ENCODE peak calls at places on chromosomes 1 and 21, in six cellular contexts. O, P, N, W, S and Z are unnamed samples.
A peak's percentile ranks its signal among the peaks of the same experiment; 100 is the strongest.

GRCh38 chr21:23887709-23888303 is 1719.5 kb downstream of the MRPL39 start:
- DNase-seq in N (no peak), P (no peak), S (no peak), W (no peak), O (no peak), Z (no peak)

GRCh38 chr1:241603626-241604337 is 36.4 kb downstream of the CHML start:
- DNase-seq in W (peak; percentile 82), O (no peak), P (no peak), S (no peak), N (no peak), Z (no peak)

GRCh38 chr1:115021145-115021544 is 8.5 kb upstream of the TSHB start:
- DNase-seq in S (no peak), P (no peak), O (no peak), W (no peak), N (no peak), Z (no peak)

GRCh38 chr1:230167419-230167852 is 100.4 kb downstream of the GALNT2 start:
- DNase-seq in O (peak; percentile 17), P (peak; percentile 36), N (no peak), S (no peak), W (peak; percentile 56), Z (no peak)

GRCh38 chr21:37407719-37408455 is 41.3 kb downstream of the DYRK1A start:
- DNase-seq in S (no peak), W (peak; percentile 66), O (no peak), P (no peak), N (no peak), Z (no peak)

GRCh38 chr1:207810173-207810572 is 58.3 kb downstream of the CD46 start:
- DNase-seq in W (peak; percentile 71), P (no peak), N (no peak), S (no peak), O (peak; percentile 50), Z (no peak)

GRCh38 chr1:234968470-234968869 is 160.2 kb downstream of the TOMM20 start:
- DNase-seq in S (no peak), P (no peak), O (no peak), W (no peak), N (no peak), Z (no peak)

GRCh38 chr1:200029035-200029623 is 1.6 kb downstream of the NR5A2 start:
- DNase-seq in N (no peak), S (peak; percentile 80), O (no peak), W (peak; percentile 45), P (peak; percentile 81), Z (no peak)

GRCh38 chr1:8021676-8022266 is 4.3 kb downstream of the ERRFI1 start:
- DNase-seq in P (no peak), S (no peak), O (no peak), N (no peak), W (peak; percentile 38), Z (no peak)

GRCh38 chr1:203486618-203487370 is 7.2 kb upstream of the OPTC start:
- DNase-seq in N (no peak), S (no peak), P (no peak), W (no peak), O (no peak), Z (no peak)

GRCh38 chr1:221583481-221583880 is 158.4 kb downstream of the DUSP10 start:
- DNase-seq in P (no peak), N (no peak), S (no peak), O (no peak), W (peak; percentile 31), Z (no peak)

GRCh38 chr1:165763442-165763841 is 5.2 kb downstream of the TMCO1 start:
- DNase-seq in P (no peak), O (no peak), W (no peak), S (no peak), N (no peak), Z (no peak)

DNA sequence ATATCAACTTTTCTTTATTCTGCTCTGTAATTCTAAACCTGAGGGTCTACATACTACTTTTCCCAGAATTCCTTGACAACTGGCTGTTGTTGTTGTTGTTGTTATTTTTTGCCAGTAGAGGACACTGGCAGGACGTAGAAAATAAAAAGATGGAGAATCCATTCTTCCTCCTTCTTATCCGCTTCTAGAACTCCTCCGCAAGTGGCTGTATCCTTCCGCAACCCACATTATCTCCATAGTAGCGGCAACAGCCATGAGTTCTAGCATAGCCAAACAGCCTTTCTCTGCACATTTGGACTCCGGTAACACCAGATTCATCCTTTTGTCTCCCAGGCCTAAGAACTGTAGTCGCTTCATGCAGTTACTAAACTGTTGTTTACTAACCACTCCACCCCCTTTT is 91.1 kb upstream of the CACHD1 start:
- DNase-seq in W (no peak), N (no peak), S (no peak), O (no peak), P (peak; percentile 19), Z (no peak)
- TF ChIP-seq CTCF in W (no peak), N (peak; percentile 36), S (no peak), O (no peak), P (peak; percentile 59), Z (no peak)

GRCh38 chr1:2132222-2133038 is 62.1 kb downstream of the FAAP20 start:
- DNase-seq in P (peak; percentile 79), S (peak; percentile 17), N (peak; percentile 51), W (peak; percentile 75), O (no peak), Z (no peak)

GRCh38 chr1:2129256-2129943 is 65.2 kb downstream of the FAAP20 start:
- DNase-seq in O (no peak), P (no peak), S (no peak), W (no peak), N (no peak), Z (no peak)

GRCh38 chr1:2133039-2133878 is 61.3 kb downstream of the FAAP20 start:
- DNase-seq in W (peak; percentile 93), O (peak; percentile 83), N (peak; percentile 99), S (peak; percentile 90), P (peak; percentile 100), Z (peak; percentile 97)

GRCh38 chr1:2130156-2130555 is 64.4 kb downstream of the FAAP20 start:
- DNase-seq in P (no peak), W (no peak), S (no peak), N (no peak), O (no peak), Z (no peak)

DNA sequence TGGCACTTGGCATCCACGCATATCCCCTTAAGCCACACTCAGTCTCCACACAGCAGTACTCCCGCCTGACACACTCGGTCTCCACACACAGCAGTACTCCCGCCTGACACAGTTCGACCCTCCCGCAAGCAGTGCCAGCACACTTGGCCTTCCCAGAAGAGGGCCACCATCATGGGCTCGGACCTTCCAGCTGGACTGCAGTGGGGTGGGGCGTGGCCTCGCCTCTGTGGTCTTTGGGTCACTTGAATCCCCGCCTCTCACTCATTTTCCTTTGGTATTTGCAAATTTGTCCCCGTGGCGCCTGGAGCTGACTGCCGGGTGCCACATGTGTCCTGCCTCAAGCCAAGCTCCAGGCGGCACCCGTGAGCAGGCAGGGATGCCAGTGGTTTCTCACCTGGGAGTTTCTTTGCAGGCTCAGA is 63.7 kb downstream of the FAAP20 start:
- DNase-seq in P (no peak), O (no peak), S (no peak), W (no peak), N (peak; percentile 14), Z (peak; percentile 56)
- H3K4me1 ChIP-seq in P (peaks cover 21% of the 10 kb centered on the region), O (peaks cover 24% of the 10 kb centered on the region), S (peaks cover 5% of the 10 kb centered on the region), W (peaks cover 5% of the 10 kb centered on the region), N (peaks cover 45% of the 10 kb centered on the region), Z (peaks cover 21% of the 10 kb centered on the region)

DNA sequence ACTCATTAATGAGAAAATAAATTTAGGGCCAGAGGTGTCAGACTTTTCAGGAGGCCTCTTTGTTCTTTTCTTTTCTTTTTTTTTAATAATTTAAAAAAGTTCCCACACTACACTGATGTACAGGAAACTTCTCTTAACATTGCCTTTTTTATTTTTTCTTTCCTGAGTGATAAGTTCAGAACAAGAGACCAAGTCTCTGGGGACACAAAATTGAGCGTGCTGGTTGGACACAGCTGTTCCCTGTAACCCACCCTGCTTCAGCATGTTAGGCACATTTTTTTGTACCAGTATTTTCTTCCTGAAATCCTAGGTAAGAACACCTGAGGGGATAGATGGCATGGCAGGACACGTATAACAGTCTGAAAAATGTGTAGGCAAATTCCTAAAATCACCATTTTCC is 50.1 kb downstream of the PBX1 start:
- DNase-seq in P (no peak), W (no peak), N (no peak), S (no peak), O (no peak), Z (no peak)
- H3K27ac ChIP-seq in P (peak overlapping the region; percentile 14), W (no peak overlapping the region), N (peak overlapping the region; percentile 51), S (peak overlapping the region; percentile 89), O (no peak overlapping the region), Z (no peak overlapping the region)

GRCh38 chr1:171934664-171935063 is 93.4 kb downstream of the DNM3 start:
- DNase-seq in P (no peak), S (no peak), O (no peak), W (no peak), N (no peak), Z (no peak)

GRCh38 chr1:171931752-171932151 is 90.5 kb downstream of the DNM3 start:
- DNase-seq in W (no peak), P (no peak), N (no peak), S (no peak), O (no peak), Z (no peak)

GRCh38 chr1:171935086-171935485 is 93.8 kb downstream of the DNM3 start:
- DNase-seq in O (no peak), N (no peak), P (no peak), W (no peak), S (no peak), Z (no peak)

GRCh38 chr1:171929121-171929520 is 87.8 kb downstream of the DNM3 start:
- DNase-seq in O (no peak), P (no peak), W (no peak), S (no peak), N (no peak), Z (no peak)
- TF ChIP-seq CTCF in O (peak; percentile 3), P (peak; percentile 26), W (peak; percentile 35), S (no peak), N (no peak), Z (no peak)

GRCh38 chr1:67429011-67429527 is 1.1 kb downstream of the SERBP1 start:
- DNase-seq in P (peak; percentile 24), S (peak; percentile 14), O (no peak), N (no peak), W (peak; percentile 18), Z (no peak)

GRCh38 chr1:67431869-67432578 is 1.8 kb upstream of the SERBP1 start:
- DNase-seq in S (no peak), O (no peak), W (no peak), P (no peak), N (no peak), Z (no peak)

GRCh38 chr1:67429528-67430357 is 459 bp downstream of the SERBP1 start:
- DNase-seq in N (peak; percentile 27), S (peak; percentile 37), O (no peak), P (peak; percentile 56), W (no peak), Z (no peak)

GRCh38 chr1:67431156-67431765 is 1.1 kb upstream of the SERBP1 start:
- DNase-seq in P (no peak), O (no peak), S (no peak), W (no peak), N (no peak), Z (no peak)

GRCh38 chr1:67430358-67431155 is at the start of gene SERBP1:
- DNase-seq in P (peak; percentile 99), S (peak; percentile 96), W (peak; percentile 95), O (peak; percentile 87), N (peak; percentile 96), Z (peak; percentile 96)
- H3K4me1 ChIP-seq in P (peaks cover 22% of the 10 kb centered on the region), S (peaks cover 2% of the 10 kb centered on the region), W (peaks cover 9% of the 10 kb centered on the region), O (peaks cover 32% of the 10 kb centered on the region), N (peaks cover 51% of the 10 kb centered on the region), Z (peaks cover 14% of the 10 kb centered on the region)

GRCh38 chr1:24803220-24803619 is 58.0 kb downstream of the CLIC4 start:
- DNase-seq in S (no peak), P (no peak), W (no peak), N (no peak), O (no peak), Z (no peak)
- H3K27ac ChIP-seq in S (no peak overlapping the region), P (peak overlapping the region; percentile 27), W (peak overlapping the region; percentile 20), N (peak overlapping the region; percentile 35), O (no peak overlapping the region), Z (no peak overlapping the region)